ENCODE peak calls at places on chromosomes 11 and 22, in four cellular contexts. H is BE2C, R is NCI-H1436, A is heart left ventricle. D is an unnamed sample.

GRCh38 chr11:18703001-18703763 is 4.6 kb downstream of the TMEM86A start:
- DNase-seq in H (no peak), R (no peak), A (peak), D (no peak)

GRCh38 chr11:94175545-94175944 is 46.9 kb downstream of the PANX1 start:
- DNase-seq in R (no peak), A (no peak), H (no peak), D (no peak)

GRCh38 chr11:70226967-70227366 is 23.9 kb downstream of the FADD start:
- DNase-seq in A (no peak), R (no peak), H (no peak), D (no peak)

GRCh38 chr11:1652026-1652425 is 22.5 kb downstream of the KRTAP5-5 start:
- DNase-seq in A (peak), H (no peak), R (no peak), D (no peak)

GRCh38 chr11:79404325-79404724 is 36.5 kb downstream of the TENM4 start:
- DNase-seq in H (no peak), R (no peak), A (no peak), D (no peak)

GRCh38 chr11:12156301-12157140 is 46.1 kb downstream of the MICAL2 start:
- DNase-seq in R (no peak), A (peak), H (no peak), D (no peak)

GRCh38 chr22:27609411-27610029 is 192.0 kb downstream of the MN1 start:
- DNase-seq in H (no peak), R (no peak), A (no peak), D (no peak)

GRCh38 chr22:50271519-50271970 is 1.4 kb upstream of the MAPK11 start:
- DNase-seq in H (peak), A (peak), R (peak), D (peak)

GRCh38 chr11:68137833-68138232 is 16.6 kb upstream of the CHKA start:
- DNase-seq in A (no peak), R (no peak), H (no peak), D (no peak)

GRCh38 chr11:2102132-2102882 is 36.9 kb downstream of the IGF2 start:
- DNase-seq in A (peak), H (no peak), R (no peak), D (no peak)

D was measured in H54.